ENCODE peak calls at places on chromosomes 7 and 10, in ten cellular contexts. One of them, this sample, is unnamed.

GRCh38 chr7:74430961-74431466 is 22.7 kb upstream of the GTF2IRD1 start:
- DNase-seq in iPS DF 19.7: no peak
- DNase-seq in M059J: no peak
- DNase-seq in NCI-H69: no peak
- DNase-seq in activated naive CD4-positive, alpha-beta T cell treated with anti-CD3 and anti-CD28 coated beads, Interleukin-2, amount 10 ng/mL, durations not matched to agents 7 days and 5 days: no peak
- DNase-seq in tibial artery: no peak
- DNase-seq in dorsolateral prefrontal cortex: no peak
- DNase-seq in NCI-H2029: no peak
- DNase-seq in pulmonary artery endothelial cell: no peak
- DNase-seq in lung microvascular endothelial cell: peak; percentile 43
- DNase-seq in this sample: no peak

GRCh38 chr7:22127835-22128527 is 182.3 kb upstream of the CDCA7L start:
- DNase-seq in iPS DF 19.7: no peak
- DNase-seq in M059J: no peak
- DNase-seq in NCI-H69: no peak
- DNase-seq in activated naive CD4-positive, alpha-beta T cell treated with anti-CD3 and anti-CD28 coated beads, Interleukin-2, amount 10 ng/mL, durations not matched to agents 7 days and 5 days: no peak
- DNase-seq in tibial artery: no peak
- DNase-seq in dorsolateral prefrontal cortex: no peak
- DNase-seq in NCI-H2029: no peak
- DNase-seq in pulmonary artery endothelial cell: peak; percentile 93
- DNase-seq in lung microvascular endothelial cell: peak; percentile 97
- DNase-seq in this sample: no peak

GRCh38 chr10:72331575-72332422 is 22.9 kb downstream of the DNAJB12 start:
- DNase-seq in iPS DF 19.7: peak; percentile 81
- DNase-seq in M059J: peak; percentile 88
- DNase-seq in NCI-H69: peak; percentile 97
- DNase-seq in activated naive CD4-positive, alpha-beta T cell treated with anti-CD3 and anti-CD28 coated beads, Interleukin-2, amount 10 ng/mL, durations not matched to agents 7 days and 5 days: peak; percentile 94
- DNase-seq in tibial artery: peak; percentile 83
- DNase-seq in dorsolateral prefrontal cortex: peak; percentile 95
- DNase-seq in NCI-H2029: peak; percentile 82
- DNase-seq in pulmonary artery endothelial cell: peak; percentile 66
- DNase-seq in lung microvascular endothelial cell: peak; percentile 84
- DNase-seq in this sample: peak; percentile 93

GRCh38 chr10:89535185-89536012 is at the start of gene SLC16A12:
- DNase-seq in iPS DF 19.7: no peak
- DNase-seq in M059J: peak; percentile 24
- DNase-seq in NCI-H69: peak; percentile 55
- DNase-seq in activated naive CD4-positive, alpha-beta T cell treated with anti-CD3 and anti-CD28 coated beads, Interleukin-2, amount 10 ng/mL, durations not matched to agents 7 days and 5 days: no peak
- DNase-seq in tibial artery: no peak
- DNase-seq in dorsolateral prefrontal cortex: no peak
- DNase-seq in NCI-H2029: no peak
- DNase-seq in pulmonary artery endothelial cell: no peak
- DNase-seq in lung microvascular endothelial cell: peak; percentile 37
- DNase-seq in this sample: no peak

GRCh38 chr10:45593938-45594275 is 78.7 kb downstream of the ZFAND4 start:
- DNase-seq in iPS DF 19.7: no peak
- DNase-seq in M059J: no peak
- DNase-seq in NCI-H69: no peak
- DNase-seq in activated naive CD4-positive, alpha-beta T cell treated with anti-CD3 and anti-CD28 coated beads, Interleukin-2, amount 10 ng/mL, durations not matched to agents 7 days and 5 days: no peak
- DNase-seq in tibial artery: no peak
- DNase-seq in dorsolateral prefrontal cortex: no peak
- DNase-seq in NCI-H2029: no peak
- DNase-seq in pulmonary artery endothelial cell: no peak
- DNase-seq in lung microvascular endothelial cell: no peak
- DNase-seq in this sample: no peak

GRCh38 chr10:100327701-100328009 is 2.4 kb downstream of the PKD2L1 start:
- DNase-seq in iPS DF 19.7: no peak
- DNase-seq in M059J: no peak
- DNase-seq in NCI-H69: no peak
- DNase-seq in activated naive CD4-positive, alpha-beta T cell treated with anti-CD3 and anti-CD28 coated beads, Interleukin-2, amount 10 ng/mL, durations not matched to agents 7 days and 5 days: no peak
- DNase-seq in tibial artery: no peak
- DNase-seq in dorsolateral prefrontal cortex: no peak
- DNase-seq in NCI-H2029: no peak
- DNase-seq in pulmonary artery endothelial cell: no peak
- DNase-seq in lung microvascular endothelial cell: no peak
- DNase-seq in this sample: no peak

GRCh38 chr10:101138788-101139420 is 7.8 kb downstream of the TLX1 start:
- DNase-seq in iPS DF 19.7: no peak
- DNase-seq in M059J: no peak
- DNase-seq in NCI-H69: no peak
- DNase-seq in activated naive CD4-positive, alpha-beta T cell treated with anti-CD3 and anti-CD28 coated beads, Interleukin-2, amount 10 ng/mL, durations not matched to agents 7 days and 5 days: no peak
- DNase-seq in tibial artery: no peak
- DNase-seq in dorsolateral prefrontal cortex: no peak
- DNase-seq in NCI-H2029: no peak
- DNase-seq in pulmonary artery endothelial cell: no peak
- DNase-seq in lung microvascular endothelial cell: no peak
- DNase-seq in this sample: no peak

GRCh38 chr7:69780377-69780776 is 182.1 kb downstream of the AUTS2 start:
- DNase-seq in iPS DF 19.7: peak; percentile 54
- DNase-seq in M059J: peak; percentile 71
- DNase-seq in NCI-H69: peak; percentile 99
- DNase-seq in activated naive CD4-positive, alpha-beta T cell treated with anti-CD3 and anti-CD28 coated beads, Interleukin-2, amount 10 ng/mL, durations not matched to agents 7 days and 5 days: no peak
- DNase-seq in tibial artery: no peak
- DNase-seq in dorsolateral prefrontal cortex: no peak
- DNase-seq in NCI-H2029: peak; percentile 88
- DNase-seq in pulmonary artery endothelial cell: no peak
- DNase-seq in lung microvascular endothelial cell: no peak
- DNase-seq in this sample: no peak

GRCh38 chr10:15168781-15169554 is 475 bp upstream of the NMT2 start:
- DNase-seq in iPS DF 19.7: no peak
- DNase-seq in M059J: peak; percentile 66
- DNase-seq in NCI-H69: peak; percentile 93
- DNase-seq in activated naive CD4-positive, alpha-beta T cell treated with anti-CD3 and anti-CD28 coated beads, Interleukin-2, amount 10 ng/mL, durations not matched to agents 7 days and 5 days: peak; percentile 98
- DNase-seq in tibial artery: peak; percentile 93
- DNase-seq in dorsolateral prefrontal cortex: peak; percentile 95
- DNase-seq in NCI-H2029: peak; percentile 66
- DNase-seq in pulmonary artery endothelial cell: peak; percentile 83
- DNase-seq in lung microvascular endothelial cell: peak; percentile 98
- DNase-seq in this sample: peak; percentile 93

GRCh38 chr10:8054243-8054497 is 318 bp upstream of the GATA3 start:
- DNase-seq in iPS DF 19.7: no peak
- DNase-seq in M059J: peak; percentile 63
- DNase-seq in NCI-H69: no peak
- DNase-seq in activated naive CD4-positive, alpha-beta T cell treated with anti-CD3 and anti-CD28 coated beads, Interleukin-2, amount 10 ng/mL, durations not matched to agents 7 days and 5 days: no peak
- DNase-seq in tibial artery: no peak
- DNase-seq in dorsolateral prefrontal cortex: no peak
- DNase-seq in NCI-H2029: no peak
- DNase-seq in pulmonary artery endothelial cell: no peak
- DNase-seq in lung microvascular endothelial cell: peak; percentile 49
- DNase-seq in this sample: no peak

GRCh38 chr7:121558288-121558687 is 162.2 kb upstream of the FAM3C start:
- DNase-seq in iPS DF 19.7: no peak
- DNase-seq in M059J: no peak
- DNase-seq in NCI-H69: peak; percentile 27
- DNase-seq in activated naive CD4-positive, alpha-beta T cell treated with anti-CD3 and anti-CD28 coated beads, Interleukin-2, amount 10 ng/mL, durations not matched to agents 7 days and 5 days: no peak
- DNase-seq in tibial artery: no peak
- DNase-seq in dorsolateral prefrontal cortex: no peak
- DNase-seq in NCI-H2029: no peak
- DNase-seq in pulmonary artery endothelial cell: no peak
- DNase-seq in lung microvascular endothelial cell: no peak
- DNase-seq in this sample: no peak

This sample was measured in OCI-LY7.